ENCODE peak calls at places on chromosomes 7 and 10, in four cellular contexts. A is ovary, H is endothelial cell, W is fibroblast of the aortic adventitia. R is an unnamed sample.
A peak's percentile ranks its signal among the peaks of the same experiment; 100 is the strongest.

GRCh38 chr10:110432814-110433565 is 64.7 kb upstream of the DUSP5 start:
- DNase-seq in A (no peak), H (no peak), W (no peak), R (no peak)

GRCh38 chr10:50604049-50604640 is 19.6 kb downstream of the SGMS1 start:
- DNase-seq in A (no peak), H (no peak), W (peak; percentile 78), R (no peak)

GRCh38 chr7:12069757-12070156 is 141.3 kb upstream of the TMEM106B start:
- DNase-seq in A (no peak), H (no peak), W (no peak), R (no peak)

GRCh38 chr10:85610381-85611092 is 756.1 kb downstream of the GRID1 start:
- DNase-seq in A (no peak), H (no peak), W (no peak), R (no peak)

GRCh38 chr7:40828686-40829085 is 693.9 kb downstream of the SUGCT start:
- DNase-seq in A (no peak), H (no peak), W (no peak), R (no peak)

GRCh38 chr10:17838080-17838634 is 29.0 kb downstream of the MRC1 start:
- DNase-seq in A (no peak), H (no peak), W (peak; percentile 9), R (no peak)

GRCh38 chr7:136998495-136998894 is 130.0 kb downstream of the CHRM2 start:
- DNase-seq in A (no peak), H (no peak), W (no peak), R (no peak)

GRCh38 chr7:128876127-128876526 is 13.5 kb downstream of the ATP6V1F start:
- DNase-seq in A (no peak), H (no peak), W (no peak), R (no peak)

GRCh38 chr10:13717936-13718772 is 131.4 kb downstream of the PRPF18 start:
- DNase-seq in A (peak; percentile 41), H (no peak), W (peak; percentile 95), R (no peak)

GRCh38 chr10:132873395-132873794 is 69.0 kb downstream of the CFAP46 start:
- DNase-seq in A (peak; percentile 3), H (no peak), W (no peak), R (no peak)

GRCh38 chr10:104806791-104807190 is 165.7 kb downstream of the SORCS3 start:
- DNase-seq in A (no peak), H (no peak), W (no peak), R (no peak)

GRCh38 chr10:1102392-1102791 is 46.2 kb downstream of the WDR37 start:
- DNase-seq in A (no peak), H (no peak), W (no peak), R (no peak)

GRCh38 chr10:76051007-76051936 is 619.8 kb downstream of the LRMDA start:
- DNase-seq in A (no peak), H (no peak), W (no peak), R (no peak)

GRCh38 chr7:33062023-33062781 is at the start of gene NT5C3A:
- DNase-seq in A (peak; percentile 21), H (peak; percentile 49), W (peak; percentile 35), R (no peak)

GRCh38 chr7:934469-935320 is 19.8 kb downstream of the ADAP1 start:
- DNase-seq in A (no peak), H (no peak), W (no peak), R (no peak)

GRCh38 chr7:3266240-3266639 is 34.8 kb upstream of the SDK1 start:
- DNase-seq in A (no peak), H (no peak), W (no peak), R (no peak)

GRCh38 chr7:24133691-24134090 is 150.3 kb upstream of the NPY start:
- DNase-seq in A (no peak), H (no peak), W (no peak), R (no peak)

GRCh38 chr10:5466451-5466996 is 32.8 kb downstream of the CALML5 start:
- DNase-seq in A (no peak), H (no peak), W (peak; percentile 84), R (no peak)

GRCh38 chr7:151990567-151990966 is 34.3 kb downstream of the GALNTL5 start:
- DNase-seq in A (no peak), H (no peak), W (no peak), R (no peak)

GRCh38 chr10:88830643-88831277 is 20.9 kb downstream of the ANKRD22 start:
- DNase-seq in A (no peak), H (no peak), W (no peak), R (no peak)

GRCh38 chr7:101393865-101394264 is 31.2 kb downstream of the COL26A1 start:
- DNase-seq in A (no peak), H (no peak), W (no peak), R (no peak)

GRCh38 chr10:132657127-132657706 is 119.6 kb downstream of the INPP5A start:
- DNase-seq in A (no peak), H (no peak), W (no peak), R (no peak)

GRCh38 chr7:21086688-21087087 is 300.0 kb upstream of the SP8 start:
- DNase-seq in A (no peak), H (no peak), W (no peak), R (no peak)

GRCh38 chr10:110163841-110164240 is 43.6 kb upstream of the MXI1 start:
- DNase-seq in A (no peak), H (no peak), W (no peak), R (no peak)

GRCh38 chr7:129054438-129055293 is at the start of gene TNPO3:
- DNase-seq in A (peak; percentile 94), H (peak; percentile 87), W (peak; percentile 92), R (peak; percentile 92)

GRCh38 chr7:87359366-87359765 is 13.9 kb downstream of the CROT start:
- DNase-seq in A (no peak), H (no peak), W (peak; percentile 62), R (no peak)

GRCh38 chr7:73429622-73430505 is 3.7 kb upstream of the FZD9 start:
- DNase-seq in A (no peak), H (no peak), W (no peak), R (no peak)

GRCh38 chr7:6218324-6218723 is 54.1 kb downstream of the CYTH3 start:
- DNase-seq in A (no peak), H (no peak), W (no peak), R (no peak)

GRCh38 chr7:153103219-153103618 is 343.7 kb downstream of the ACTR3B start:
- DNase-seq in A (no peak), H (no peak), W (no peak), R (no peak)

GRCh38 chr7:92831716-92832622 is 4.4 kb downstream of the CDK6 start:
- DNase-seq in A (no peak), H (no peak), W (peak; percentile 83), R (no peak)

GRCh38 chr10:83991986-83992753 is 147.1 kb upstream of the GHITM start:
- DNase-seq in A (no peak), H (peak; percentile 64), W (no peak), R (no peak)

GRCh38 chr7:142130282-142130681 is 18.8 kb downstream of the MGAM2 start:
- DNase-seq in A (no peak), H (no peak), W (peak; percentile 14), R (no peak)

GRCh38 chr10:113558336-113558735 is 5.5 kb downstream of the HABP2 start:
- DNase-seq in A (no peak), H (peak; percentile 18), W (no peak), R (no peak)

GRCh38 chr7:46982928-46983327 is 599.0 kb downstream of the TNS3 start:
- DNase-seq in A (no peak), H (no peak), W (no peak), R (no peak)

DNA sequence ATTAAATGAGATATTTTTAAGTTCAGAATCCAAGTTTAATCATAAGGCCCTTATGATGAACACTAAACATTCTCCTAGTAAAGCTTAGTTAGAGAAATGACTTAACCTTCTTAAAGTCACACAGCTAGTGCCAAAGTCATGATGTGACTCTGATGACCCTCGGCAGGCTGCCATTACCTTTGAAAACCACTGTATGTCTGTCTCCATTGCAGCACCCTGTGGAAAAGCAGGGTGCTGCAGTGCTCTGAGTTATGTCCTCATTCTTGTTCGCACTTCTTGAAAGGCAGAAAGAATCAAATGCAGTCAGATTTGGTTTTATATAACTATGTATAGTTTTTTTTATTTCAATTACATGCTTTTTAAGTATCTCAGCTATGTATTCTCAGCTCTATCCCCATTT is 105.0 kb downstream of the PHTF2 start:
- DNase-seq in A (no peak), H (no peak), W (peak; percentile 15), R (no peak)
- TF ChIP-seq CTCF in A (no peak), H (no peak), W (peak; percentile 18), R (no peak)

GRCh38 chr10:62870866-62871265 is 54.7 kb upstream of the EGR2 start:
- DNase-seq in A (no peak), H (no peak), W (no peak), R (no peak)

GRCh38 chr10:62869958-62870357 is 53.8 kb upstream of the EGR2 start:
- DNase-seq in A (no peak), H (no peak), W (no peak), R (no peak)

DNA sequence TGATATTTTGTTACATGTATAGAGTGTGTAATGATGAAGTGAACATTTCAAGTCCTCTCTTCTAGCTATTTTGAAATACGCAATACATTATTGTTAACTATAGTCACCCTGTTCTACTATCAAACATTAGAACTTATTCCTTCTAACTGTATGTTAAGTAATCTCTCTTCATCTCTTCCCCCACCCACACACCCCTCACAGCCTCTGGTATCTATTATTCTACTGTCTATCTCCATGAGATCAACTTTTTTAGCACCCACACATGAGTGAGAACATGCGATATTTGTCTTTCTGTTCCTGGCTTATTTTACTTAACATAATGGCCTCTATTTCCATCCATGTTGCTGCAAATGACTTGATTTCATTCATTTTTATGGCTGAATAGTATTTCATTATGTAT is 57.7 kb upstream of the EGR2 start:
- DNase-seq in A (no peak), H (no peak), W (no peak), R (no peak)
- TF ChIP-seq CTCF in A (no peak), H (no peak), W (no peak), R (no peak)

GRCh38 chr7:94064541-94065191 is 60.5 kb upstream of the BET1 start:
- DNase-seq in A (no peak), H (no peak), W (peak; percentile 88), R (no peak)
- TF ChIP-seq CTCF in A (no peak), H (no peak), W (no peak), R (no peak)

DNA sequence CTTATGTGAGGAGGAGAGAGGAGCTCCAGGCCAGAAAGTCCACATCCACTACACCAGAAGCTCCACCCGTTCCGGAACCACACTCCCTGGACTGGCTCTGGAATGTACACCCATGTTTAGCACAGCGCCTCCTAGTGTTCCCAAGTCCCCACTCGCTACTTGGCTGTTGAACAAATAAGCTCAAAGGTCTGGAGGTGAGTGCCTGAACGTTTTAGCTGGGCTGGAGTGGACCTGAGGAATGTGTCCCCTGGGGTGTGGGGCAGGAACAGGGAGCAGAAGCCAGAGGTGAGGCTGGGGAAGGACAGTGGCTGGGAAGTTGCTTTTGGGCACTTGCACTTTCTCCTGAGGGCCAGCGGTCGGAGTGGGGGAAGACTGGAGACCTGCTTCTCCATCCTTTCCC is 164.1 kb upstream of the CDCA7L start:
- DNase-seq in A (peak; percentile 25), H (peak; percentile 45), W (peak; percentile 53), R (no peak)
- TF ChIP-seq CTCF in A (no peak), H (no peak), W (peak; percentile 48), R (peak; percentile 26)

GRCh38 chr10:24440817-24441790 is 232.2 kb downstream of the KIAA1217 start:
- DNase-seq in A (no peak), H (no peak), W (no peak), R (no peak)
- TF ChIP-seq CTCF in A (no peak), H (no peak), W (no peak), R (no peak)